ENCODE peak calls at places on chromosomes 6 and 20, in five cellular contexts. One of them, this sample, is unnamed.

GRCh38 chr6:38876470-38876869 is 161.4 kb downstream of the DNAH8 start:
- DNase-seq in neuronal stem cell: no peak
- DNase-seq in IMR-90: no peak
- DNase-seq in mesenchymal stem cell: no peak
- DNase-seq in H1: no peak
- DNase-seq in this sample: no peak

GRCh38 chr20:3808544-3808943 is 11.8 kb upstream of the AP5S1 start:
- DNase-seq in mesenchymal stem cell: no peak
- DNase-seq in H1: no peak
- DNase-seq in IMR-90: no peak
- DNase-seq in neuronal stem cell: no peak
- DNase-seq in this sample: no peak

GRCh38 chr6:166567107-166567506 is 19.4 kb downstream of the RAMACL start:
- DNase-seq in mesenchymal stem cell: peak; percentile 96
- DNase-seq in neuronal stem cell: no peak
- DNase-seq in H1: no peak
- DNase-seq in IMR-90: peak; percentile 99
- DNase-seq in this sample: no peak

GRCh38 chr6:139030211-139030530 is 1.6 kb downstream of the ABRACL start:
- DNase-seq in H1: no peak
- DNase-seq in IMR-90: no peak
- DNase-seq in mesenchymal stem cell: no peak
- DNase-seq in neuronal stem cell: no peak
- DNase-seq in this sample: no peak

GRCh38 chr6:154615483-154616025 is 105.1 kb upstream of the CNKSR3 start:
- DNase-seq in H1: no peak
- DNase-seq in mesenchymal stem cell: peak; percentile 49
- DNase-seq in neuronal stem cell: no peak
- DNase-seq in IMR-90: peak; percentile 60
- DNase-seq in this sample: no peak

GRCh38 chr6:90025418-90026089 is 131.3 kb downstream of the GJA10 start:
- DNase-seq in neuronal stem cell: no peak
- DNase-seq in IMR-90: peak; percentile 97
- DNase-seq in H1: no peak
- DNase-seq in mesenchymal stem cell: peak; percentile 85
- DNase-seq in this sample: no peak

GRCh38 chr6:27178001-27178730 is 69.3 kb upstream of the PRSS16 start:
- DNase-seq in H1: no peak
- DNase-seq in IMR-90: peak; percentile 94
- DNase-seq in neuronal stem cell: peak; percentile 71
- DNase-seq in mesenchymal stem cell: peak; percentile 96
- DNase-seq in this sample: peak; percentile 85

GRCh38 chr6:108699290-108700041 is 138.7 kb downstream of the FOXO3 start:
- DNase-seq in H1: no peak
- DNase-seq in mesenchymal stem cell: no peak
- DNase-seq in IMR-90: no peak
- DNase-seq in neuronal stem cell: no peak
- DNase-seq in this sample: no peak

GRCh38 chr20:59571151-59571550 is 33.2 kb upstream of the PHACTR3 start:
- DNase-seq in IMR-90: no peak
- DNase-seq in H1: no peak
- DNase-seq in mesenchymal stem cell: no peak
- DNase-seq in neuronal stem cell: no peak
- DNase-seq in this sample: no peak

GRCh38 chr6:163826668-163827067 is 412.1 kb downstream of the QKI start:
- DNase-seq in mesenchymal stem cell: no peak
- DNase-seq in neuronal stem cell: no peak
- DNase-seq in H1: no peak
- DNase-seq in IMR-90: no peak
- DNase-seq in this sample: no peak

GRCh38 chr20:44247676-44248419 is 740 bp downstream of the GDAP1L1 start:
- DNase-seq in mesenchymal stem cell: peak; percentile 46
- DNase-seq in neuronal stem cell: peak; percentile 78
- DNase-seq in H1: peak; percentile 96
- DNase-seq in IMR-90: peak; percentile 15
- DNase-seq in this sample: no peak

GRCh38 chr20:60062431-60063336 is 104.5 kb downstream of the CDH26 start:
- DNase-seq in IMR-90: peak; percentile 69
- DNase-seq in mesenchymal stem cell: peak; percentile 26
- DNase-seq in H1: no peak
- DNase-seq in neuronal stem cell: no peak
- DNase-seq in this sample: peak; percentile 12

GRCh38 chr20:45080867-45081616 is 19.9 kb downstream of the KCNS1 start:
- DNase-seq in H1: no peak
- DNase-seq in mesenchymal stem cell: peak; percentile 18
- DNase-seq in neuronal stem cell: no peak
- DNase-seq in IMR-90: peak; percentile 52
- DNase-seq in this sample: peak; percentile 64

GRCh38 chr6:23403458-23403857 is 722.6 kb upstream of the NRSN1 start:
- DNase-seq in H1: no peak
- DNase-seq in neuronal stem cell: no peak
- DNase-seq in IMR-90: no peak
- DNase-seq in mesenchymal stem cell: no peak
- DNase-seq in this sample: no peak

GRCh38 chr6:93282521-93283031 is 136.8 kb downstream of the EPHA7 start:
- DNase-seq in H1: no peak
- DNase-seq in neuronal stem cell: no peak
- DNase-seq in mesenchymal stem cell: no peak
- DNase-seq in IMR-90: no peak
- DNase-seq in this sample: no peak

GRCh38 chr6:152386131-152386530 is 251.0 kb downstream of the SYNE1 start:
- DNase-seq in IMR-90: no peak
- DNase-seq in mesenchymal stem cell: no peak
- DNase-seq in H1: no peak
- DNase-seq in neuronal stem cell: no peak
- DNase-seq in this sample: no peak

GRCh38 chr6:29834564-29835436 is 7.2 kb downstream of the HLA-G start:
- DNase-seq in H1: peak; percentile 94
- DNase-seq in IMR-90: no peak
- DNase-seq in mesenchymal stem cell: peak; percentile 9
- DNase-seq in neuronal stem cell: peak; percentile 33
- DNase-seq in this sample: peak; percentile 57

GRCh38 chr6:156065838-156066237 is 610.2 kb upstream of the NOX3 start:
- DNase-seq in IMR-90: no peak
- DNase-seq in mesenchymal stem cell: no peak
- DNase-seq in H1: no peak
- DNase-seq in neuronal stem cell: no peak
- DNase-seq in this sample: no peak

GRCh38 chr6:14734416-14735340 is 511.2 kb upstream of the JARID2 start:
- DNase-seq in IMR-90: peak; percentile 93
- DNase-seq in neuronal stem cell: no peak
- DNase-seq in mesenchymal stem cell: peak; percentile 96
- DNase-seq in H1: no peak
- DNase-seq in this sample: peak; percentile 63

GRCh38 chr20:48722737-48723191 is 105.0 kb downstream of the PREX1 start:
- DNase-seq in neuronal stem cell: no peak
- DNase-seq in mesenchymal stem cell: peak; percentile 45
- DNase-seq in IMR-90: no peak
- DNase-seq in H1: no peak
- DNase-seq in this sample: peak; percentile 7

GRCh38 chr20:19992996-19993908 is 23.9 kb upstream of the NAA20 start:
- DNase-seq in H1: no peak
- DNase-seq in mesenchymal stem cell: peak; percentile 90
- DNase-seq in neuronal stem cell: no peak
- DNase-seq in IMR-90: peak; percentile 91
- DNase-seq in this sample: peak; percentile 56

GRCh38 chr6:170084166-170084730 is 206.6 kb downstream of the DLL1 start:
- DNase-seq in IMR-90: no peak
- DNase-seq in mesenchymal stem cell: no peak
- DNase-seq in neuronal stem cell: no peak
- DNase-seq in H1: no peak
- DNase-seq in this sample: no peak

GRCh38 chr6:157443066-157443800 is 62.2 kb downstream of the ZDHHC14 start:
- DNase-seq in mesenchymal stem cell: peak; percentile 65
- DNase-seq in IMR-90: peak; percentile 81
- DNase-seq in neuronal stem cell: no peak
- DNase-seq in H1: no peak
- DNase-seq in this sample: no peak

GRCh38 chr6:49555951-49556350 is 5.5 kb downstream of the C6orf141 start:
- DNase-seq in IMR-90: no peak
- DNase-seq in H1: no peak
- DNase-seq in neuronal stem cell: no peak
- DNase-seq in mesenchymal stem cell: no peak
- DNase-seq in this sample: no peak
- H3K4me3 ChIP-seq in IMR-90: no peak overlapping the region
- H3K4me3 ChIP-seq in H1: no peak overlapping the region
- H3K4me3 ChIP-seq in neuronal stem cell: no peak overlapping the region
- H3K4me3 ChIP-seq in mesenchymal stem cell: no peak overlapping the region
- H3K4me3 ChIP-seq in this sample: no peak overlapping the region

GRCh38 chr6:52351879-52352238 is 10.1 kb upstream of the PAQR8 start:
- DNase-seq in IMR-90: no peak
- DNase-seq in H1: no peak
- DNase-seq in mesenchymal stem cell: no peak
- DNase-seq in neuronal stem cell: no peak
- DNase-seq in this sample: no peak

GRCh38 chr6:52356017-52356416 is 5.9 kb upstream of the PAQR8 start:
- DNase-seq in mesenchymal stem cell: no peak
- DNase-seq in IMR-90: no peak
- DNase-seq in H1: no peak
- DNase-seq in neuronal stem cell: no peak
- DNase-seq in this sample: no peak

GRCh38 chr6:52346503-52346902 is 15.4 kb upstream of the PAQR8 start:
- DNase-seq in H1: no peak
- DNase-seq in neuronal stem cell: no peak
- DNase-seq in IMR-90: no peak
- DNase-seq in mesenchymal stem cell: no peak
- DNase-seq in this sample: no peak

DNA sequence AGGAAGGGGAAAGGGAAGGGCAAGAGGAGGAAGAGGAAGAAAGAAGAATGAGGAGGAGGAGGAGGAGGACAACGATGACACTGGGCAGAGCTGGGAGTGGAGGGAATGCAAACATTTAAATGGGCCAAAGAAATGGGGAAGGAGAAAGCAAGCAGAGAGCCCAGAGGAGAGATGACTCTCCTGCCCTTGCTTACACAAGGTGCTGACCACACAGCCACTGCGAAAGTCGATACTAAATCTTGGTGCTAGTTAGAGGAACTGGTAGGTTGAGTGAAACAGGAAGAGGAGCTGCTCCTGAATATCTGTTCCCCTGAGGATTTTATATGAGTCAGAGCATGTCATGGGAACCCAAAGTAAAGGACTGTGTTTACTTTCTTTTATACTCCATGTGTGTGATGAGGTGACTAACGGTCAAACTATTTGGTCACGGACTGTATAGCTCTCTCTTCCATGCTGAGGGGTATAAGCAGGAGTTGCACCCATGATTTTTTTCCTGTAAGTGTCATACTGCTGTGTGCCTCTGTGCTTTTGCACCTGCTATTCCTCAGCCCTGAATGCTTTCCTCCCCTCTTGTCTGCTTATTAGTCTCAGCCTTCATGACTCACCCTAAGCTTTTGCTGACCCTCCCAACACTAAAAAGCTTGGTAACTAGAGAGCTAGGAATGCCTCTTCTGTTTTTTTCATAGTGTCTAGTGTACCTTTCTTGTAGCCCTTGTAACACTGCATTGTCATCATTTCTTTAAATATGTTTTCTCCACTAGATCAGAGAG is 9.5 kb upstream of the PAQR8 start:
- DNase-seq in mesenchymal stem cell: peak; percentile 97
- DNase-seq in neuronal stem cell: no peak
- DNase-seq in H1: no peak
- DNase-seq in IMR-90: peak; percentile 98
- DNase-seq in this sample: peak; percentile 39
- H2AFZ ChIP-seq in mesenchymal stem cell: no peak overlapping the region
- H2AFZ ChIP-seq in neuronal stem cell: peak overlapping the region; percentile 27
- H2AFZ ChIP-seq in H1: peak overlapping the region; percentile 49
- H2AFZ ChIP-seq in IMR-90: peak overlapping the region; percentile 88
- H2AFZ ChIP-seq in this sample: no peak overlapping the region

DNA sequence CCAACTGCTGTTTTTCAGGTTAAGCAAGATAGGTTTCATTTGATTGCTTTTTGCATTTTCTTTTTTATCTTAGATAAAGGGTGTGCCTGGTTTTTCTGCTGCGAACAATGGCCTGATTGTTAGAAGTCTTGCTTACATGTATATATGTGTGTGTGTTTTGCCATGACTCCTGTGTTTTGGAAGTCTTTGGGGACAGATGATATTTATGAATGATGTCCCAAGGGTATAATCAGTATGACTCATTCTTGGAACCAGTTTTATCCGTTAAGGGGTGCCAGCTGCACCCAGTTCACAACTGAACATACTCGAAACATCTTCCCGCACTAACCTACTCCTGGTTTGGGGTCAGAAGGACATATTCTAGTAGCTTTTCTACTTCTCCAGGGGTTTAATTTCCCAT is 230.1 kb upstream of the SUPT3H start:
- DNase-seq in mesenchymal stem cell: peak; percentile 17
- DNase-seq in H1: no peak
- DNase-seq in IMR-90: peak; percentile 17
- DNase-seq in neuronal stem cell: no peak
- DNase-seq in this sample: no peak
- H4K91ac ChIP-seq in mesenchymal stem cell: no peak overlapping the region
- H4K91ac ChIP-seq in H1: no peak overlapping the region
- H4K91ac ChIP-seq in IMR-90: no peak overlapping the region
- H4K91ac ChIP-seq in neuronal stem cell: no peak overlapping the region
- H4K91ac ChIP-seq in this sample: no peak overlapping the region

DNA sequence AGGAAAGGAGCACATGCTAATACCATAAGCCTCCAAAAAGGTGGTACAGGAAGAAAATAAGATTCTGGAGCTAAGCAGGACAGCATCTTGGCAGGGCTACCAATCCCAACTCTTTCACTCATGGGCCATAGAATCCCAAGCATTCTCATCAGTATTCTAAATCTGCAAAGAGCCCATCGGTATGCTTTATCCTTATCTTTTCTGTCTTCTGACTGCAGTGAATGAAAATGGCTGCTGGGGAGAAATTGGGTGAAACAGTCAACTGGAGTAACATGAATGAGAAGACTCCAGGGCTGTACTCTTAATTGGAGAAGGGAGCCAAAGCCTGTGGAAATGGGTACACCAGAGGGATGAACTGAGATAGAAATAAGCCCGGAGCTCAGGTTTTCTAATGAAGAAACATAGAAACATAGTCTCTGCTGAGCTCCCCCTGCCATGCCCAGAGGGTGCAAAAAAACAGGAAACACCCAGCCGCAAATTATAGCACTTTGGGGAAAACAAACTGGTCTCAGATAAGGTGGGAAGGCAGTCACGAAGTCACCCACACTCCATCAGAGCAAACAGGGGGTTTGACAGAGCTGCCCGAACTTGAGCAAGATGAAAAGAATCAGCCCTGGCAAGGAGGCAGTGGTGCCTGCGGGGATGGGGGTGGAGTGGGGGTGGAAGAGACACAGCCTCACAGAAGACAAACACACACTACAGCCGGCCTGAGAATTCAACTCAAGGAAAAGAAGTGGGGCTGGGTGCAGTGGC is 35.4 kb upstream of the E2F3 start:
- DNase-seq in IMR-90: no peak
- DNase-seq in neuronal stem cell: no peak
- DNase-seq in mesenchymal stem cell: no peak
- DNase-seq in H1: no peak
- DNase-seq in this sample: peak; percentile 62
- H3K4me3 ChIP-seq in IMR-90: no peak overlapping the region
- H3K4me3 ChIP-seq in neuronal stem cell: no peak overlapping the region
- H3K4me3 ChIP-seq in mesenchymal stem cell: no peak overlapping the region
- H3K4me3 ChIP-seq in H1: no peak overlapping the region
- H3K4me3 ChIP-seq in this sample: no peak overlapping the region

This sample was measured in trophoblast cell.